ENCODE peak calls at places on chromosomes 3 and 15, in five cellular contexts. Q is Jurkat, Clone E6-1; W is stimulated activated CD4-positive, alpha-beta T cell treated with anti-CD3 and anti-CD28 coated beads, Interleukin-15, amount 100 ng/mL, for 1 hour; I is central memory CD8-positive, alpha-beta T cell; N is fibroblast of the aortic adventitia. E is an unnamed sample.

GRCh38 chr3:128911911-128912310 is 32.5 kb downstream of the ACAD9 start:
- DNase-seq in Q (no peak), W (no peak), I (no peak), N (no peak), E (no peak)

GRCh38 chr3:27642796-27643195 is 79.3 kb downstream of the EOMES start:
- DNase-seq in Q (no peak), W (no peak), I (no peak), N (peak; percentile 58), E (no peak)

GRCh38 chr3:13215940-13216546 is 142.8 kb upstream of the IQSEC1 start:
- DNase-seq in Q (no peak), W (no peak), I (no peak), N (peak; percentile 49), E (no peak)

GRCh38 chr3:172694526-172694925 is 16.3 kb downstream of the NCEH1 start:
- DNase-seq in Q (no peak), W (no peak), I (no peak), N (no peak), E (no peak)

GRCh38 chr3:43090238-43090637 is 15.6 kb downstream of the POMGNT2 start:
- DNase-seq in Q (no peak), W (no peak), I (no peak), N (no peak), E (no peak)

GRCh38 chr3:197456271-197457091 is 99.3 kb downstream of the BDH1 start:
- DNase-seq in Q (no peak), W (no peak), I (no peak), N (peak; percentile 76), E (no peak)

GRCh38 chr3:133838916-133839800 is 33.5 kb downstream of the SRPRB start:
- DNase-seq in Q (no peak), W (no peak), I (no peak), N (no peak), E (no peak)

GRCh38 chr15:73794501-73795133 is 41.5 kb upstream of the INSYN1 start:
- DNase-seq in Q (no peak), W (no peak), I (no peak), N (peak; percentile 28), E (no peak)

GRCh38 chr3:69309810-69310209 is 76.1 kb downstream of the FRMD4B start:
- DNase-seq in Q (no peak), W (no peak), I (no peak), N (peak; percentile 52), E (no peak)

GRCh38 chr15:41233367-41233771 is 2.3 kb downstream of the CHP1 start:
- DNase-seq in Q (no peak), W (no peak), I (no peak), N (peak; percentile 78), E (no peak)

GRCh38 chr3:171566803-171567422 is 106.7 kb upstream of the TNIK start:
- DNase-seq in Q (peak; percentile 35), W (no peak), I (no peak), N (peak; percentile 67), E (no peak)

GRCh38 chr3:42079701-42080323 is 11.3 kb upstream of the TRAK1 start:
- DNase-seq in Q (no peak), W (no peak), I (no peak), N (no peak), E (no peak)

GRCh38 chr3:52771334-52771681 is 568 bp upstream of the NEK4 start:
- DNase-seq in Q (peak; percentile 23), W (no peak), I (no peak), N (no peak), E (no peak)

GRCh38 chr3:169117264-169117663 is 546.2 kb downstream of the MECOM start:
- DNase-seq in Q (no peak), W (no peak), I (no peak), N (no peak), E (no peak)

GRCh38 chr3:122646146-122646988 is 34.3 kb upstream of the PARP14 start:
- DNase-seq in Q (peak; percentile 30), W (no peak), I (no peak), N (peak; percentile 33), E (no peak)

GRCh38 chr15:25710184-25710583 is 152.9 kb downstream of the ATP10A start:
- DNase-seq in Q (peak; percentile 5), W (no peak), I (peak; percentile 20), N (peak; percentile 17), E (no peak)

GRCh38 chr3:171871392-171872274 is 28.5 kb downstream of the TMEM212 start:
- DNase-seq in Q (no peak), W (no peak), I (no peak), N (no peak), E (no peak)

GRCh38 chr3:52663098-52663497 is 22.6 kb downstream of the PBRM1 start:
- DNase-seq in Q (no peak), W (no peak), I (no peak), N (no peak), E (no peak)

GRCh38 chr15:51837784-51838183 is 8.3 kb downstream of the TMOD3 start:
- DNase-seq in Q (peak; percentile 16), W (no peak), I (no peak), N (peak; percentile 13), E (no peak)

GRCh38 chr15:49423021-49423420 is at the start of gene FGF7:
- DNase-seq in Q (no peak), W (no peak), I (no peak), N (peak; percentile 94), E (no peak)

GRCh38 chr3:58679451-58679850 is 12.9 kb upstream of the FAM3D start:
- DNase-seq in Q (no peak), W (no peak), I (no peak), N (no peak), E (no peak)

GRCh38 chr15:49494842-49495241 is 71.8 kb downstream of the FGF7 start:
- DNase-seq in Q (no peak), W (no peak), I (no peak), N (peak; percentile 65), E (no peak)

GRCh38 chr3:3705090-3705775 is 94.0 kb upstream of the LRRN1 start:
- DNase-seq in Q (no peak), W (no peak), I (no peak), N (no peak), E (no peak)

GRCh38 chr3:47409284-47409683 is 28.5 kb downstream of the PTPN23 start:
- DNase-seq in Q (no peak), W (no peak), I (no peak), N (no peak), E (no peak)

GRCh38 chr3:188164248-188164687 is 10.3 kb downstream of the LPP start:
- DNase-seq in Q (no peak), W (no peak), I (no peak), N (no peak), E (no peak)

GRCh38 chr15:60328852-60329443 is 68.8 kb downstream of the ANXA2 start:
- DNase-seq in Q (peak; percentile 7), W (no peak), I (no peak), N (peak; percentile 60), E (no peak)

GRCh38 chr15:99176757-99177156 is 71.9 kb downstream of the SYNM start:
- DNase-seq in Q (no peak), W (no peak), I (no peak), N (no peak), E (no peak)

GRCh38 chr3:5002174-5002870 is 23.1 kb downstream of the BHLHE40 start:
- DNase-seq in Q (no peak), W (no peak), I (no peak), N (no peak), E (peak; percentile 24)

GRCh38 chr3:57544181-57545125 is at the start of gene DNAH12:
- DNase-seq in Q (no peak), W (no peak), I (no peak), N (peak; percentile 6), E (no peak)

GRCh38 chr3:97125902-97126499 is 311.6 kb downstream of the EPHA6 start:
- DNase-seq in Q (no peak), W (no peak), I (no peak), N (no peak), E (no peak)